ENCODE peak calls at places on chromosomes 3 and 15, in six cellular contexts. A is cardiac fibroblast, G is choroid plexus epithelial cell, T is fibroblast of the aortic adventitia, Q is ovary, C is uterus. F is an unnamed sample.
A peak's percentile ranks its signal among the peaks of the same experiment; 100 is the strongest.

GRCh38 chr3:197468866-197469382 is 86.8 kb downstream of the BDH1 start:
- DNase-seq in A (peak; percentile 58), G (peak; percentile 67), T (peak; percentile 43), Q (no peak), C (no peak), F (peak; percentile 37)

GRCh38 chr3:95752199-95752598 is 1062.2 kb upstream of the EPHA6 start:
- DNase-seq in A (no peak), G (no peak), T (no peak), Q (no peak), C (no peak), F (no peak)

GRCh38 chr3:112744825-112745566 is 101.7 kb downstream of the CD200R1L start:
- DNase-seq in A (peak; percentile 81), G (peak; percentile 53), T (peak; percentile 96), Q (no peak), C (no peak), F (no peak)

GRCh38 chr3:20256144-20256543 is 70.1 kb upstream of the SGO1 start:
- DNase-seq in A (peak; percentile 7), G (no peak), T (no peak), Q (no peak), C (no peak), F (no peak)

GRCh38 chr3:185409957-185410356 is 47.0 kb downstream of the MAP3K13 start:
- DNase-seq in A (no peak), G (peak; percentile 23), T (no peak), Q (no peak), C (no peak), F (no peak)

GRCh38 chr15:89806565-89807550 is 7.8 kb downstream of the ANPEP start:
- DNase-seq in A (no peak), G (no peak), T (no peak), Q (no peak), C (no peak), F (no peak)

GRCh38 chr15:49323207-49323606 is 99.8 kb upstream of the FGF7 start:
- DNase-seq in A (no peak), G (no peak), T (no peak), Q (no peak), C (no peak), F (no peak)

GRCh38 chr3:48414376-48415250 is 15.3 kb downstream of the PLXNB1 start:
- DNase-seq in A (no peak), G (no peak), T (no peak), Q (no peak), C (no peak), F (no peak)

GRCh38 chr15:37014137-37014536 is 86.2 kb downstream of the MEIS2 start:
- DNase-seq in A (peak; percentile 70), G (no peak), T (peak; percentile 68), Q (no peak), C (no peak), F (no peak)

GRCh38 chr3:131903988-131904415 is 130.8 kb downstream of the CPNE4 start:
- DNase-seq in A (peak; percentile 94), G (peak; percentile 92), T (peak; percentile 99), Q (no peak), C (no peak), F (peak; percentile 97)

GRCh38 chr3:165669967-165670366 is 167.3 kb downstream of the BCHE start:
- DNase-seq in A (no peak), G (no peak), T (peak; percentile 51), Q (no peak), C (no peak), F (no peak)

GRCh38 chr3:31508452-31509146 is 24.1 kb upstream of the STT3B start:
- DNase-seq in A (no peak), G (no peak), T (no peak), Q (no peak), C (no peak), F (no peak)

GRCh38 chr3:194487289-194488006 is 646 bp upstream of the ATP13A3 start:
- DNase-seq in A (peak; percentile 65), G (no peak), T (no peak), Q (peak; percentile 48), C (peak; percentile 40), F (no peak)

GRCh38 chr3:62110801-62111200 is 262.5 kb downstream of the FEZF2 start:
- DNase-seq in A (peak; percentile 57), G (no peak), T (peak; percentile 59), Q (no peak), C (no peak), F (no peak)

GRCh38 chr3:168096210-168096795 is 579 bp upstream of the GOLIM4 start:
- DNase-seq in A (peak; percentile 92), G (peak; percentile 95), T (peak; percentile 91), Q (no peak), C (no peak), F (peak; percentile 95)

GRCh38 chr3:168097381-168097780 is 1.7 kb upstream of the GOLIM4 start:
- DNase-seq in A (no peak), G (no peak), T (no peak), Q (no peak), C (no peak), F (no peak)

GRCh38 chr3:168094580-168094876 is 1.2 kb downstream of the GOLIM4 start:
- DNase-seq in A (peak; percentile 69), G (peak; percentile 68), T (peak; percentile 62), Q (no peak), C (no peak), F (no peak)

GRCh38 chr3:168094877-168095610 is 680 bp downstream of the GOLIM4 start:
- DNase-seq in A (peak; percentile 65), G (peak; percentile 64), T (peak; percentile 58), Q (peak; percentile 40), C (peak; percentile 41), F (peak; percentile 75)

GRCh38 chr3:168095611-168096209 is at the start of gene GOLIM4:
- DNase-seq in A (peak; percentile 98), G (peak; percentile 98), T (peak; percentile 96), Q (peak; percentile 91), C (peak; percentile 92), F (peak; percentile 98)
- TF ChIP-seq CTCF in A (no peak), G (peak; percentile 29), T (peak; percentile 0), Q (peak; percentile 24), C (peak; percentile 0), F (peak; percentile 62)

DNA sequence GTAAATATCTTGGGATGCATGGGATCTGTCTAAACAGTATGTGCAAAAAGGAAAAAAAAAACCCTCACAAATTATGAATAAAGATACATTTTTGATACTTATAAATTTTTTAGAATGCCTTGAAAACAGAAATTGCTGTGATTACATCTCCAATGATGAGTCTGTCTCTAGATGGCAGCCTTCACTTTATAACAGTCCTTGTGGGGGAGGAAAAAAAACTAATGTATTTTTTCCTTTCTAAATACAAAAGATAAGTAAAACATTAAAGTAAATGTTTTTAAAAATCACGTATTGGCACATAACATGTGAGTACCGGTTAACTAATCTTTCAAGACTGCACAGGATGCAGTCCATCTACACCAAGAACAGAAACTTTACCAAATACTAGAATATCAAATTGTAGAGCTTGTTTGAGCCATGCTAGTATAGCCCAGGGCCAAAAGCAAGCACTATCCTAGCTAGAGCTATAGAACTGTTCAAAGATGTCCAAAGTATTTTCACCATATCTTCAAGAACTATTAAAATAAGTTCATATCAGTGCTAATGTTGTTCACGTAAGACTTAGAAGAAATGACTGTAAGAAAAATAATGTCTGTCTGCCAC is 206.4 kb downstream of the STAG1 start:
- DNase-seq in A (peak; percentile 43), G (peak; percentile 65), T (peak; percentile 48), Q (no peak), C (no peak), F (peak; percentile 23)
- TF ChIP-seq CTCF in A (no peak), G (peak; percentile 48), T (peak; percentile 22), Q (no peak), C (no peak), F (peak; percentile 60)

DNA sequence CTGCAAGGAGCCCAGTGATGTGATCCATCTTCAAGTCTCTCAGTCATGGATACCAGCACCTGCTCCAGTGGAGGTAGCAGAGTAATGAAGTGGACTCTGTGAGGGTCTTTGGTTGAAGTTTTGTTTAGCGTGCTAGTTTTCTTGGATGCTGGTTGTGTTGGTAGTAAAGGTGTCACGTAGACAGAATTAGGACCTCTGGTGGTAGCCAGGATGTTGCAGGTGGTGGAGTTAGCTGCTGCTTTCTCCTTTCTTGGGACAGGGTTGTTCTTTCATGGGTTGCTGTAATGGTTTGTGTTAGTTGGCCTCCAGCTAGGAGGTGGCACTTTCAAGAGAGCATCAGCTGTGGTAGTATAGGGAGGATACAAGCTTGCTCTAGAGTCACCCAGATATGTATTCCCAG is 125.2 kb downstream of the ANXA2 start:
- DNase-seq in A (no peak), G (no peak), T (no peak), Q (no peak), C (no peak), F (no peak)
- TF ChIP-seq CTCF in A (no peak), G (peak; percentile 10), T (no peak), Q (no peak), C (no peak), F (no peak)

GRCh38 chr15:71121442-71121841 is 6.2 kb downstream of the THSD4 start:
- DNase-seq in A (no peak), G (no peak), T (no peak), Q (no peak), C (no peak), F (no peak)
- TF ChIP-seq CTCF in A (no peak), G (no peak), T (no peak), Q (no peak), C (no peak), F (no peak)

F was measured in HFFc6.